ENCODE peak calls at places on chromosomes 5 and 9, in five cellular contexts. One of them, this sample, is unnamed.

GRCh38 chr5:54719384-54720306 is 202.1 kb downstream of the SNX18 start:
- DNase-seq in A549: no peak
- DNase-seq in uterus: no peak
- DNase-seq in ovary: no peak
- DNase-seq in K562: no peak
- DNase-seq in this sample: no peak

GRCh38 chr9:129285382-129285781 is 107.3 kb upstream of the IER5L start:
- DNase-seq in A549: no peak
- DNase-seq in uterus: no peak
- DNase-seq in K562: peak; percentile 4
- DNase-seq in ovary: peak; percentile 6
- DNase-seq in this sample: no peak

GRCh38 chr5:142602720-142603245 is 83.1 kb downstream of the FGF1 start:
- DNase-seq in K562: no peak
- DNase-seq in uterus: no peak
- DNase-seq in A549: peak; percentile 36
- DNase-seq in ovary: no peak
- DNase-seq in this sample: no peak

GRCh38 chr9:121735065-121735791 is 83.8 kb downstream of the DAB2IP start:
- DNase-seq in K562: peak; percentile 30
- DNase-seq in uterus: no peak
- DNase-seq in ovary: peak; percentile 47
- DNase-seq in A549: peak; percentile 69
- DNase-seq in this sample: no peak

GRCh38 chr5:32278403-32278802 is 34.3 kb downstream of the MTMR12 start:
- DNase-seq in K562: no peak
- DNase-seq in uterus: no peak
- DNase-seq in A549: no peak
- DNase-seq in ovary: no peak
- DNase-seq in this sample: peak; percentile 28

GRCh38 chr9:110030632-110031031 is 177.3 kb downstream of the C9orf152 start:
- DNase-seq in uterus: no peak
- DNase-seq in ovary: no peak
- DNase-seq in A549: peak; percentile 13
- DNase-seq in K562: no peak
- DNase-seq in this sample: no peak

GRCh38 chr9:23754551-23754950 is 71.5 kb downstream of the ELAVL2 start:
- DNase-seq in ovary: no peak
- DNase-seq in uterus: no peak
- DNase-seq in K562: no peak
- DNase-seq in A549: no peak
- DNase-seq in this sample: no peak

GRCh38 chr9:131559416-131560000 is 14.2 kb downstream of the PRRT1B start:
- DNase-seq in ovary: no peak
- DNase-seq in K562: no peak
- DNase-seq in uterus: no peak
- DNase-seq in A549: no peak
- DNase-seq in this sample: no peak

GRCh38 chr5:154287136-154287535 is 96.6 kb downstream of the GALNT10 start:
- DNase-seq in A549: peak; percentile 88
- DNase-seq in ovary: no peak
- DNase-seq in uterus: no peak
- DNase-seq in K562: no peak
- DNase-seq in this sample: peak; percentile 33

GRCh38 chr5:34772267-34772666 is 66.7 kb upstream of the TTC23L start:
- DNase-seq in K562: no peak
- DNase-seq in A549: no peak
- DNase-seq in uterus: no peak
- DNase-seq in ovary: no peak
- DNase-seq in this sample: no peak

GRCh38 chr9:128251701-128252100 is 24.1 kb downstream of the GOLGA2 start:
- DNase-seq in A549: no peak
- DNase-seq in K562: peak; percentile 29
- DNase-seq in ovary: no peak
- DNase-seq in uterus: no peak
- DNase-seq in this sample: no peak

GRCh38 chr9:136686794-136687711 is at the start of gene AGPAT2:
- DNase-seq in ovary: peak; percentile 81
- DNase-seq in A549: peak; percentile 70
- DNase-seq in K562: peak; percentile 99
- DNase-seq in uterus: peak; percentile 60
- DNase-seq in this sample: peak; percentile 78
- TF ChIP-seq POLR2A in ovary: peak; percentile 21
- TF ChIP-seq POLR2A in A549: peak; percentile 82
- TF ChIP-seq POLR2A in K562: peak; percentile 86
- TF ChIP-seq POLR2A in uterus: peak; percentile 69
- TF ChIP-seq POLR2A in this sample: peak; percentile 36

GRCh38 chr5:68460147-68460760 is 244.7 kb downstream of the PIK3R1 start:
- DNase-seq in A549: peak; percentile 69
- DNase-seq in uterus: peak; percentile 46
- DNase-seq in K562: peak; percentile 47
- DNase-seq in ovary: no peak
- DNase-seq in this sample: peak; percentile 65
- TF ChIP-seq CTCF in A549: peak; percentile 66
- TF ChIP-seq CTCF in uterus: peak; percentile 58
- TF ChIP-seq CTCF in K562: peak; percentile 60
- TF ChIP-seq CTCF in ovary: no peak
- TF ChIP-seq CTCF in this sample: peak; percentile 50

GRCh38 chr5:131212471-131213021 is 41.8 kb downstream of the LYRM7 start:
- DNase-seq in K562: no peak
- DNase-seq in A549: no peak
- DNase-seq in uterus: no peak
- DNase-seq in ovary: no peak
- DNase-seq in this sample: no peak
- H3K4me1 ChIP-seq in K562: no peaks in the 10 kb centered on the region
- H3K4me1 ChIP-seq in A549: no peaks in the 10 kb centered on the region
- H3K4me1 ChIP-seq in uterus: no peaks in the 10 kb centered on the region
- H3K4me1 ChIP-seq in ovary: peaks cover 2% of the 10 kb centered on the region
- H3K4me1 ChIP-seq in this sample: no peaks in the 10 kb centered on the region

DNA sequence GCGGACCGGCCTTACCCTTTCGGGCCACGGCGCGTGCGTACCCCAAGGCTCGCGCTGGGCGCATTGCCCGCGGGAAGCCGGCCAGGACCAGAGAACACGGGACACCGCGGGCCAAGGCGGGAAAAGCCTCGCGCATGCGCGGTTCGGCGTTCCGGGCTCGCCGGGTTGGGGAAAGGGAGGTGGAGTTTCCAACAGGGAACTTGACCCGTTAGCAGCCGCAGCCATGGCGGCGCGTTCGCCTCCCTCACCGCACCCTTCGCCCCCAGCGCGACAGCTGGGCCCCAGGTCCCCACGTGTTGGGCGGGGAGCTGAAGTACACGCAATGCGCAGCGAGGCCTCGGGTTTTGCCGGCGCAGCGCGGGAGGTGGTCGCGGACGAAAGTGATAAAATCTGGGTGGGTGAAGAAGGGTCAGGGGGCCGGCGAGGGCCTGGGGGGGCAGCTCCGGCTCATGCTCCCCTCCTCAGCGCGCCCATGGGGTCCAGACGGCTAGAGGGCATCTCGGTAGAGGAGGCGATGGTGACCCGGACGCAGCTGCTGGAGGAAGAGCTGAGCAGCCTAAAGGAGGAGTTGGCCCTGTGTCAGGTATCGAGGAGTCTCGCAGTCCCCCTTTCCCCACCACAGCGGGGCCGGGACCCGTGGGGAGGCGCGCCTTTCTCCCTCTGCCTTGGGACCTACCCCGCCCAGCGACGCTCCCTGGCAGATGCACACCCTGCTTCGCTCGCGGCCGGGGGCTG is at the start of gene CNTLN:
- DNase-seq in K562: no peak
- DNase-seq in uterus: peak; percentile 95
- DNase-seq in A549: peak; percentile 93
- DNase-seq in ovary: peak; percentile 100
- DNase-seq in this sample: peak; percentile 95
- TF ChIP-seq POLR2A in K562: no peak
- TF ChIP-seq POLR2A in uterus: peak; percentile 75
- TF ChIP-seq POLR2A in A549: peak; percentile 95
- TF ChIP-seq POLR2A in ovary: peak; percentile 58
- TF ChIP-seq POLR2A in this sample: peak; percentile 30

This sample was measured in adrenal gland.